ENCODE peak calls at places on chromosomes 4 and X, in ten cellular contexts. M is CD8-positive, alpha-beta T cell; Z is neural progenitor cell; O is mesendoderm; A is endothelial cell of umbilical vein; W is ovary; H is right lobe of liver; C is H9; Y is tibial nerve; J is adipocyte. I is an unnamed sample.

GRCh38 chr4:137768196-137768595 is 235.9 kb upstream of the PCDH18 start:
- DNase-seq in M (no peak), Z (no peak), O (no peak), A (peak; percentile 8), W (no peak), H (no peak), C (no peak), Y (no peak), J (peak; percentile 54), I (no peak)

GRCh38 chr4:159515314-159516025 is 412.6 kb downstream of the RAPGEF2 start:
- DNase-seq in M (no peak), Z (no peak), O (no peak), A (peak; percentile 7), W (no peak), H (no peak), C (no peak), Y (no peak), J (no peak), I (no peak)

GRCh38 chr4:20085653-20086052 is 166.1 kb upstream of the SLIT2 start:
- DNase-seq in M (no peak), Z (no peak), O (no peak), A (no peak), W (no peak), H (no peak), C (no peak), Y (no peak), J (no peak), I (no peak)

GRCh38 chrX:78327370-78328048 is at the start of gene CYSLTR1:
- DNase-seq in M (no peak), Z (peak; percentile 1), O (no peak), A (no peak), W (no peak), H (no peak), C (no peak), Y (peak; percentile 24), J (no peak), I (no peak)

GRCh38 chr4:142954415-142954814 is 108.3 kb upstream of the INPP4B start:
- DNase-seq in M (no peak), Z (no peak), O (no peak), A (no peak), W (no peak), H (no peak), C (no peak), Y (no peak), J (no peak), I (no peak)

GRCh38 chr4:186920486-186920885 is 196.8 kb upstream of the FAT1 start:
- DNase-seq in M (no peak), Z (no peak), O (no peak), A (peak; percentile 25), W (no peak), H (no peak), C (no peak), Y (no peak), J (peak; percentile 83), I (no peak)

GRCh38 chr4:155929833-155930232 is 23.8 kb downstream of the CTSO start:
- DNase-seq in M (no peak), Z (no peak), O (no peak), A (no peak), W (no peak), H (no peak), C (no peak), Y (no peak), J (no peak), I (no peak)

GRCh38 chrX:80808854-80809493 is 703 bp downstream of the BRWD3 start:
- DNase-seq in M (peak; percentile 31), Z (peak; percentile 23), O (peak; percentile 53), A (peak; percentile 13), W (peak; percentile 42), H (peak; percentile 45), C (peak; percentile 36), Y (peak; percentile 5), J (peak; percentile 40), I (peak; percentile 32)

GRCh38 chr4:7547368-7548040 is 112.8 kb upstream of the PSAPL1 start:
- DNase-seq in M (no peak), Z (no peak), O (no peak), A (no peak), W (no peak), H (peak; percentile 86), C (no peak), Y (peak; percentile 13), J (peak; percentile 4), I (no peak)

GRCh38 chrX:40189621-40190020 is 91.9 kb upstream of the BCOR start:
- DNase-seq in M (no peak), Z (no peak), O (no peak), A (no peak), W (no peak), H (no peak), C (no peak), Y (no peak), J (no peak), I (no peak)

GRCh38 chr4:139367421-139368090 is 65.3 kb upstream of the NDUFC1 start:
- DNase-seq in M (no peak), Z (no peak), O (no peak), A (peak; percentile 31), W (no peak), H (no peak), C (no peak), Y (no peak), J (peak; percentile 39), I (no peak)

GRCh38 chr4:138562544-138562961 is 320.4 kb upstream of the SLC7A11 start:
- DNase-seq in M (no peak), Z (no peak), O (no peak), A (peak; percentile 72), W (no peak), H (no peak), C (no peak), Y (no peak), J (no peak), I (no peak)

GRCh38 chr4:177116161-177116560 is 193.5 kb upstream of the NEIL3 start:
- DNase-seq in M (no peak), Z (no peak), O (no peak), A (no peak), W (no peak), H (no peak), C (no peak), Y (no peak), J (no peak), I (no peak)

GRCh38 chr4:138051157-138051556 is 191.0 kb downstream of the SLC7A11 start:
- DNase-seq in M (no peak), Z (no peak), O (no peak), A (no peak), W (no peak), H (no peak), C (no peak), Y (no peak), J (peak; percentile 25), I (no peak)

GRCh38 chr4:124265701-124266100 is 446.8 kb downstream of the ANKRD50 start:
- DNase-seq in M (no peak), Z (no peak), O (no peak), A (no peak), W (no peak), H (no peak), C (no peak), Y (no peak), J (no peak), I (no peak)

GRCh38 chrX:10134921-10135320 is 21.9 kb upstream of the CLCN4 start:
- DNase-seq in M (no peak), Z (no peak), O (no peak), A (no peak), W (no peak), H (no peak), C (no peak), Y (no peak), J (no peak), I (no peak)

GRCh38 chrX:16528620-16529019 is 121.3 kb upstream of the S100G start:
- DNase-seq in M (peak; percentile 14), Z (no peak), O (no peak), A (no peak), W (no peak), H (no peak), C (no peak), Y (no peak), J (no peak), I (no peak)

GRCh38 chrX:110568396-110568795 is 209.7 kb downstream of the RTL9 start:
- DNase-seq in M (no peak), Z (no peak), O (peak; percentile 1), A (no peak), W (no peak), H (no peak), C (no peak), Y (no peak), J (no peak), I (no peak)

DNA sequence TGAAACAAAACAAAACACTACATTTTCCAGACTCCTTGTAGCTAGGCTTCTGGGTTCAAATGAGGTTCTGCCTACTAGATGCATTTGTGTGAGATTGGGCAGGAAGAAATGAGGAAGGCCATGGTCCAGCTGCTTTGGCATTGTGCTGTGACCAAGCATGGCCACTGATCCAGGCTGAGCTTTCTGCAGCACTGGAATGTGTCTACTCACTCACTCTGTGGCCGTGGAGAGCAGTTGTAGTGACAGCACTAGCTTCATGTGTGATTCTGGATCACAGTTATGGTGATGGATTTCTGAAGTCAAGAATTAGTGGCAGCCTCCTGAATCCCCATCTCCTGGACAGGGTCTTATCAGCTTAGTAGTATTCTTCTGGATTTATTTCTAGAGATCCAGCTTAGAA is 358.9 kb downstream of the GPAT3 start:
- DNase-seq in M (no peak), Z (no peak), O (no peak), A (no peak), W (no peak), H (no peak), C (no peak), Y (no peak), J (no peak), I (no peak)
- H3K27me3 ChIP-seq in M (no peaks in the 10 kb centered on the region), Z (no peaks in the 10 kb centered on the region), O (no peaks in the 10 kb centered on the region), A (no peaks in the 10 kb centered on the region), W (no peaks in the 10 kb centered on the region), H (no peaks in the 10 kb centered on the region), C (no peaks in the 10 kb centered on the region), Y (no peaks in the 10 kb centered on the region), J (peaks cover 7% of the 10 kb centered on the region), I (no peaks in the 10 kb centered on the region)

GRCh38 chr4:153573881-153574807 is 108.0 kb downstream of the TMEM131L start:
- DNase-seq in M (peak; percentile 63), Z (peak; percentile 16), O (peak; percentile 39), A (peak; percentile 85), W (peak; percentile 53), H (peak; percentile 60), C (no peak), Y (peak; percentile 72), J (peak; percentile 85), I (peak; percentile 69)
- H3K4me1 ChIP-seq in M (peaks cover 27% of the 10 kb centered on the region), Z (no peaks in the 10 kb centered on the region), O (no peaks in the 10 kb centered on the region), A (peaks cover 2% of the 10 kb centered on the region), W (peaks cover 6% of the 10 kb centered on the region), H (peaks cover 49% of the 10 kb centered on the region), C (no peaks in the 10 kb centered on the region), Y (no peaks in the 10 kb centered on the region), J (peaks cover 6% of the 10 kb centered on the region), I (no peaks in the 10 kb centered on the region)

DNA sequence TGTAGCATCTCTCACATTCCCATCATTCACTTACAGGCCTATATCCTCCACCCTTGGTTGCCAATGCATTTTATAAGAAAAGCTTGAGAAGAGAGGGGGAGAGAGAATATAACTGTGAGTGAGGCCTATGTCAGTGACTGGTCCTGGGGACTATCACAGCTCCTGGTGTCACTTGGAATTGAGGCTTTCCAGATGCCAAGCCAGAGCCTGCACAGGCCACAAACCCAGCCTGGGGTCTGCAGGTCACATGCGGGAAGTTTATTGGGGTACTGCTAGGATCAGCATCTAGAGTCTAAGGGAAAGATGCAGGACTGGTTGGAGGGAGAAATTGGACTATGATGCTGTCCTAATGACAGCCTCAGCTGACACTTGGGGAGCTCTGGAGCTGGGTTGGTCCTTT is 47.6 kb downstream of the RTL5 start:
- DNase-seq in M (no peak), Z (no peak), O (no peak), A (no peak), W (no peak), H (no peak), C (no peak), Y (no peak), J (no peak), I (no peak)
- H3K27me3 ChIP-seq in M (no peaks in the 10 kb centered on the region), Z (no peaks in the 10 kb centered on the region), O (no peaks in the 10 kb centered on the region), A (no peaks in the 10 kb centered on the region), W (no peaks in the 10 kb centered on the region), H (no peaks in the 10 kb centered on the region), C (no peaks in the 10 kb centered on the region), Y (no peaks in the 10 kb centered on the region), J (peaks cover 19% of the 10 kb centered on the region), I (no peaks in the 10 kb centered on the region)

GRCh38 chr4:37686373-37687174 is at the start of gene RELL1:
- DNase-seq in M (peak; percentile 98), Z (peak; percentile 98), O (peak; percentile 100), A (peak; percentile 100), W (peak; percentile 100), H (peak; percentile 100), C (peak; percentile 100), Y (peak; percentile 99), J (peak; percentile 100), I (peak; percentile 99)
- H3K4me1 ChIP-seq in M (peaks cover 30% of the 10 kb centered on the region), Z (peaks cover 12% of the 10 kb centered on the region), O (peaks cover 8% of the 10 kb centered on the region), A (peaks cover 24% of the 10 kb centered on the region), W (peaks cover 3% of the 10 kb centered on the region), H (peaks cover 4% of the 10 kb centered on the region), C (no peaks in the 10 kb centered on the region), Y (peaks cover 17% of the 10 kb centered on the region), J (peaks cover 18% of the 10 kb centered on the region), I (peaks cover 19% of the 10 kb centered on the region)